ENCODE peak calls at places on chromosome 13, in six cellular contexts. One of them, this sample, is unnamed.

GRCh38 chr13:106589716-106590115 is 21.8 kb upstream of the ARGLU1 start:
- DNase-seq in AG04450: no peak
- DNase-seq in transverse colon: no peak
- DNase-seq in tibial nerve: no peak
- DNase-seq in endodermal cell: no peak
- DNase-seq in fibroblast of mammary gland: peak
- DNase-seq in this sample: no peak

GRCh38 chr13:83024955-83025594 is 857.2 kb downstream of the SLITRK1 start:
- DNase-seq in AG04450: no peak
- DNase-seq in transverse colon: no peak
- DNase-seq in tibial nerve: no peak
- DNase-seq in endodermal cell: peak
- DNase-seq in fibroblast of mammary gland: no peak
- DNase-seq in this sample: no peak

GRCh38 chr13:20161275-20161950 is 561 bp upstream of the GJA3 start:
- DNase-seq in AG04450: no peak
- DNase-seq in transverse colon: peak
- DNase-seq in tibial nerve: no peak
- DNase-seq in endodermal cell: peak
- DNase-seq in fibroblast of mammary gland: no peak
- DNase-seq in this sample: peak

GRCh38 chr13:95382906-95383305 is 81.7 kb upstream of the ABCC4 start:
- DNase-seq in AG04450: no peak
- DNase-seq in transverse colon: no peak
- DNase-seq in tibial nerve: no peak
- DNase-seq in endodermal cell: no peak
- DNase-seq in fibroblast of mammary gland: no peak
- DNase-seq in this sample: peak

GRCh38 chr13:71979616-71980015 is 112.6 kb upstream of the DACH1 start:
- DNase-seq in AG04450: no peak
- DNase-seq in transverse colon: no peak
- DNase-seq in tibial nerve: no peak
- DNase-seq in endodermal cell: peak
- DNase-seq in fibroblast of mammary gland: no peak
- DNase-seq in this sample: peak

GRCh38 chr13:23506821-23507210 is 63.4 kb upstream of the TNFRSF19 start:
- DNase-seq in AG04450: peak
- DNase-seq in transverse colon: no peak
- DNase-seq in tibial nerve: no peak
- DNase-seq in endodermal cell: no peak
- DNase-seq in fibroblast of mammary gland: peak
- DNase-seq in this sample: no peak

GRCh38 chr13:35857769-35858168 is 273.4 kb downstream of the DCLK1 start:
- DNase-seq in AG04450: no peak
- DNase-seq in transverse colon: no peak
- DNase-seq in tibial nerve: no peak
- DNase-seq in endodermal cell: peak
- DNase-seq in fibroblast of mammary gland: no peak
- DNase-seq in this sample: no peak

GRCh38 chr13:40974460-40975407 is 44.4 kb downstream of the ELF1 start:
- DNase-seq in AG04450: no peak
- DNase-seq in transverse colon: peak
- DNase-seq in tibial nerve: no peak
- DNase-seq in endodermal cell: peak
- DNase-seq in fibroblast of mammary gland: peak
- DNase-seq in this sample: peak

GRCh38 chr13:91722267-91722884 is 324.0 kb downstream of the GPC5 start:
- DNase-seq in AG04450: no peak
- DNase-seq in transverse colon: no peak
- DNase-seq in tibial nerve: no peak
- DNase-seq in endodermal cell: no peak
- DNase-seq in fibroblast of mammary gland: peak
- DNase-seq in this sample: peak

GRCh38 chr13:106362637-106363036 is 172.8 kb downstream of the EFNB2 start:
- DNase-seq in AG04450: no peak
- DNase-seq in transverse colon: no peak
- DNase-seq in tibial nerve: no peak
- DNase-seq in endodermal cell: no peak
- DNase-seq in fibroblast of mammary gland: no peak
- DNase-seq in this sample: no peak

GRCh38 chr13:41613984-41614581 is 156.7 kb downstream of the RGCC start:
- DNase-seq in AG04450: peak
- DNase-seq in transverse colon: no peak
- DNase-seq in tibial nerve: no peak
- DNase-seq in endodermal cell: no peak
- DNase-seq in fibroblast of mammary gland: peak
- DNase-seq in this sample: no peak

GRCh38 chr13:113118328-113119021 is 4.1 kb upstream of the F10 start:
- DNase-seq in AG04450: no peak
- DNase-seq in transverse colon: no peak
- DNase-seq in tibial nerve: no peak
- DNase-seq in endodermal cell: peak
- DNase-seq in fibroblast of mammary gland: no peak
- DNase-seq in this sample: no peak

GRCh38 chr13:60214213-60215079 is 50.7 kb upstream of the DIAPH3 start:
- DNase-seq in AG04450: no peak
- DNase-seq in transverse colon: no peak
- DNase-seq in tibial nerve: no peak
- DNase-seq in endodermal cell: no peak
- DNase-seq in fibroblast of mammary gland: no peak
- DNase-seq in this sample: no peak

GRCh38 chr13:47459512-47459911 is 541.6 kb downstream of the SUCLA2 start:
- DNase-seq in AG04450: no peak
- DNase-seq in transverse colon: no peak
- DNase-seq in tibial nerve: no peak
- DNase-seq in endodermal cell: no peak
- DNase-seq in fibroblast of mammary gland: peak
- DNase-seq in this sample: peak
- TF ChIP-seq CTCF in AG04450: peak
- TF ChIP-seq CTCF in transverse colon: no peak
- TF ChIP-seq CTCF in tibial nerve: no peak
- TF ChIP-seq CTCF in endodermal cell: peak
- TF ChIP-seq CTCF in fibroblast of mammary gland: peak
- TF ChIP-seq CTCF in this sample: peak

DNA sequence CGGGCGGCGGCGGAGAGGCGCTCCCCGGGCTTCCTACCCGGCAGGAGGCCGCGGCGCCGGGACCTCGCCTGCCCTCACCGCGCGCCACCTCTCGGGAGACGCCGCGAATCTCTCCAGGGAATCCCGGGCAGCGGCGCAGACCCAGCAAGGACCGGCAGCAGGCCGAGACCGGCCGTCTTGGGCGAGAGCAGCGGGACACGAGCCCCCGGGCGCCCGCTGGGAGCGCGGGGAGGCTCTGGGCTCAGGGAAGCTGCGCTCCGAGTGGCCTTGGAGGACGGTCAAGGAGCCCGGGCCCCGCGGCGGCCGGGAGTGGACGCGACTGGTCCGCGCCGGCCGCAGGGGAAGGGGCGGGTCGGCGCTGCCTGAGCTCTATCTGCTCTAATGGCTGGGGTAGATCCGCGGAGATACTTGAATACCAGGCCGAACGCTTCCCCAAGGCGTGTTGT is 14.7 kb downstream of the CDX2 start:
- DNase-seq in AG04450: no peak
- DNase-seq in transverse colon: peak
- DNase-seq in tibial nerve: no peak
- DNase-seq in endodermal cell: peak
- DNase-seq in fibroblast of mammary gland: no peak
- DNase-seq in this sample: peak
- H3K4me3 ChIP-seq in AG04450: peak
- H3K4me3 ChIP-seq in transverse colon: peak
- H3K4me3 ChIP-seq in tibial nerve: peak
- H3K4me3 ChIP-seq in endodermal cell: no peak
- H3K4me3 ChIP-seq in fibroblast of mammary gland: peak
- H3K4me3 ChIP-seq in this sample: peak

DNA sequence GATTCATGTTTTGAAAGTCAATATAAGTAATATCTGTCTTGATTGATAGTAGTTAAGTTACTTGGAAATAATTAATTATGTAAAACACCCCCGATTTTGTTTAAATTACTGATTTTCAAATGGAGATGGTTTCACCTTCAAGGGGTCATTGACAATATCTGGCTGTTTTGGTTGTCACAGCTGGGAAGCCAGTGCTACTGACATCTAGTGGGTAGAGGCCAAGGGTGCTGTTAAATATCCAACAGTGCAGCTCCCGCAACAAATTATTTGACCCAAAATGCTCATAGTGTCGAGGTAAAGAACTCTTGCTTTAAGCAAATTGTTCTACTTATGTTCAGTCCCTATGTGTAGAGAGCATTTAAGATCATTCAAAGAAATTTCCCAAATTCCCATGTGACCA is 50.6 kb upstream of the PCDH20 start:
- DNase-seq in AG04450: no peak
- DNase-seq in transverse colon: no peak
- DNase-seq in tibial nerve: no peak
- DNase-seq in endodermal cell: peak
- DNase-seq in fibroblast of mammary gland: no peak
- DNase-seq in this sample: no peak
- TF ChIP-seq CTCF in AG04450: no peak
- TF ChIP-seq CTCF in transverse colon: no peak
- TF ChIP-seq CTCF in tibial nerve: no peak
- TF ChIP-seq CTCF in endodermal cell: peak
- TF ChIP-seq CTCF in fibroblast of mammary gland: no peak
- TF ChIP-seq CTCF in this sample: no peak

GRCh38 chr13:97221989-97222700 is at the start of gene MBNL2:
- DNase-seq in AG04450: peak
- DNase-seq in transverse colon: peak
- DNase-seq in tibial nerve: peak
- DNase-seq in endodermal cell: peak
- DNase-seq in fibroblast of mammary gland: peak
- DNase-seq in this sample: peak

GRCh38 chr13:97224544-97225324 is 2.6 kb downstream of the MBNL2 start:
- DNase-seq in AG04450: no peak
- DNase-seq in transverse colon: peak
- DNase-seq in tibial nerve: no peak
- DNase-seq in endodermal cell: no peak
- DNase-seq in fibroblast of mammary gland: peak
- DNase-seq in this sample: peak

GRCh38 chr13:97222934-97223710 is 989 bp downstream of the MBNL2 start:
- DNase-seq in AG04450: no peak
- DNase-seq in transverse colon: no peak
- DNase-seq in tibial nerve: no peak
- DNase-seq in endodermal cell: no peak
- DNase-seq in fibroblast of mammary gland: no peak
- DNase-seq in this sample: peak

GRCh38 chr13:97225533-97225932 is 3.4 kb downstream of the MBNL2 start:
- DNase-seq in AG04450: no peak
- DNase-seq in transverse colon: no peak
- DNase-seq in tibial nerve: no peak
- DNase-seq in endodermal cell: no peak
- DNase-seq in fibroblast of mammary gland: no peak
- DNase-seq in this sample: peak

GRCh38 chr13:97223711-97224461 is 1.8 kb downstream of the MBNL2 start:
- DNase-seq in AG04450: peak
- DNase-seq in transverse colon: peak
- DNase-seq in tibial nerve: no peak
- DNase-seq in endodermal cell: peak
- DNase-seq in fibroblast of mammary gland: peak
- DNase-seq in this sample: peak
- H3K4me3 ChIP-seq in AG04450: peak
- H3K4me3 ChIP-seq in transverse colon: peak
- H3K4me3 ChIP-seq in tibial nerve: peak
- H3K4me3 ChIP-seq in endodermal cell: peak
- H3K4me3 ChIP-seq in fibroblast of mammary gland: peak
- H3K4me3 ChIP-seq in this sample: peak

DNA sequence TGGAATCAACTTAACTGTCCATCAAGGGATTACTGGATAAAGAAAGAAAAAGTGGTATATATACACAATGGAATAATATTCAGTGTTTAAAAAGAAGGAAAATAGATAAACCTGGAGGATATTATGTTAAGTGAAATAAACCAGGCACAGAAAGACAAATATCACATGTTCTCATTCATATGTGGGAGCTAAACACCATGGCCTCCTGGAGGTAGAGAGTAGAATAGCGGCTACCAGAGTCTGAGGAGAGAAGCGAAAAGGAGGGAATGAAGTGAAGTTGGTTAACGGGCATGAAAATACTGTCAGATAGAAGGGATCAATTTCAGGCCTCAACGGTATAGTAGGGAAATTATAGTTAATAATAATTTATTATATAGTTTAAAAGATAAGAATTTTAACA is 147.5 kb upstream of the OBI1 start:
- DNase-seq in AG04450: no peak
- DNase-seq in transverse colon: no peak
- DNase-seq in tibial nerve: no peak
- DNase-seq in endodermal cell: no peak
- DNase-seq in fibroblast of mammary gland: no peak
- DNase-seq in this sample: peak
- TF ChIP-seq CTCF in AG04450: peak
- TF ChIP-seq CTCF in transverse colon: peak
- TF ChIP-seq CTCF in tibial nerve: no peak
- TF ChIP-seq CTCF in endodermal cell: peak
- TF ChIP-seq CTCF in fibroblast of mammary gland: peak
- TF ChIP-seq CTCF in this sample: peak

GRCh38 chr13:70108276-70108845 is at the start of gene KLHL1:
- DNase-seq in AG04450: no peak
- DNase-seq in transverse colon: no peak
- DNase-seq in tibial nerve: no peak
- DNase-seq in endodermal cell: no peak
- DNase-seq in fibroblast of mammary gland: no peak
- DNase-seq in this sample: no peak
- H3K4me3 ChIP-seq in AG04450: no peak
- H3K4me3 ChIP-seq in transverse colon: no peak
- H3K4me3 ChIP-seq in tibial nerve: no peak
- H3K4me3 ChIP-seq in endodermal cell: peak
- H3K4me3 ChIP-seq in fibroblast of mammary gland: no peak
- H3K4me3 ChIP-seq in this sample: no peak

GRCh38 chr13:92900455-92900854 is 326.2 kb upstream of the GPC6 start:
- DNase-seq in AG04450: no peak
- DNase-seq in transverse colon: no peak
- DNase-seq in tibial nerve: no peak
- DNase-seq in endodermal cell: no peak
- DNase-seq in fibroblast of mammary gland: no peak
- DNase-seq in this sample: no peak

GRCh38 chr13:92901739-92902138 is 324.9 kb upstream of the GPC6 start:
- DNase-seq in AG04450: no peak
- DNase-seq in transverse colon: no peak
- DNase-seq in tibial nerve: no peak
- DNase-seq in endodermal cell: no peak
- DNase-seq in fibroblast of mammary gland: no peak
- DNase-seq in this sample: peak

GRCh38 chr13:92896842-92897241 is 329.8 kb upstream of the GPC6 start:
- DNase-seq in AG04450: no peak
- DNase-seq in transverse colon: no peak
- DNase-seq in tibial nerve: no peak
- DNase-seq in endodermal cell: peak
- DNase-seq in fibroblast of mammary gland: peak
- DNase-seq in this sample: peak
- TF ChIP-seq CTCF in AG04450: peak
- TF ChIP-seq CTCF in transverse colon: no peak
- TF ChIP-seq CTCF in tibial nerve: no peak
- TF ChIP-seq CTCF in endodermal cell: peak
- TF ChIP-seq CTCF in fibroblast of mammary gland: no peak
- TF ChIP-seq CTCF in this sample: peak

This sample was measured in GM12865.